ENCODE peak calls at places on chromosomes 5 and 9, in six cellular contexts. One of them, this sample, is unnamed.

GRCh38 chr9:97774657-97775056 is 77.5 kb upstream of the XPA start:
- DNase-seq in suprapubic skin: no peak
- DNase-seq in CD4-positive, alpha-beta T cell: no peak
- DNase-seq in thoracic aorta: no peak
- DNase-seq in mammary epithelial cell: no peak
- DNase-seq in AG04450: no peak
- DNase-seq in this sample: no peak

GRCh38 chr5:152593388-152593787 is 188.3 kb upstream of the NMUR2 start:
- DNase-seq in thoracic aorta: no peak
- DNase-seq in mammary epithelial cell: no peak
- DNase-seq in CD4-positive, alpha-beta T cell: no peak
- DNase-seq in suprapubic skin: no peak
- DNase-seq in AG04450: no peak
- DNase-seq in this sample: no peak

GRCh38 chr5:151663617-151664322 is 22.9 kb downstream of the SPARC start:
- DNase-seq in suprapubic skin: no peak
- DNase-seq in mammary epithelial cell: no peak
- DNase-seq in AG04450: no peak
- DNase-seq in thoracic aorta: no peak
- DNase-seq in CD4-positive, alpha-beta T cell: no peak
- DNase-seq in this sample: peak; percentile 20

GRCh38 chr5:55650391-55650790 is 61.7 kb downstream of the SLC38A9 start:
- DNase-seq in mammary epithelial cell: peak; percentile 42
- DNase-seq in thoracic aorta: no peak
- DNase-seq in CD4-positive, alpha-beta T cell: no peak
- DNase-seq in AG04450: no peak
- DNase-seq in suprapubic skin: no peak
- DNase-seq in this sample: no peak

GRCh38 chr5:43038523-43038989 is 1.6 kb downstream of the ANXA2R start:
- DNase-seq in mammary epithelial cell: no peak
- DNase-seq in suprapubic skin: no peak
- DNase-seq in AG04450: no peak
- DNase-seq in thoracic aorta: no peak
- DNase-seq in CD4-positive, alpha-beta T cell: no peak
- DNase-seq in this sample: no peak

GRCh38 chr5:53749611-53750010 is 189.2 kb downstream of the NDUFS4 start:
- DNase-seq in AG04450: no peak
- DNase-seq in suprapubic skin: no peak
- DNase-seq in mammary epithelial cell: no peak
- DNase-seq in thoracic aorta: no peak
- DNase-seq in CD4-positive, alpha-beta T cell: no peak
- DNase-seq in this sample: no peak

GRCh38 chr9:78267889-78268288 is 29.0 kb upstream of the PSAT1 start:
- DNase-seq in thoracic aorta: no peak
- DNase-seq in AG04450: no peak
- DNase-seq in mammary epithelial cell: no peak
- DNase-seq in CD4-positive, alpha-beta T cell: no peak
- DNase-seq in suprapubic skin: no peak
- DNase-seq in this sample: no peak

GRCh38 chr9:103913899-103914298 is 180.2 kb upstream of the SMC2 start:
- DNase-seq in thoracic aorta: no peak
- DNase-seq in mammary epithelial cell: peak; percentile 3
- DNase-seq in suprapubic skin: no peak
- DNase-seq in AG04450: no peak
- DNase-seq in CD4-positive, alpha-beta T cell: no peak
- DNase-seq in this sample: no peak

GRCh38 chr5:179599100-179599499 is 24.4 kb downstream of the HNRNPH1 start:
- DNase-seq in thoracic aorta: no peak
- DNase-seq in suprapubic skin: peak; percentile 66
- DNase-seq in mammary epithelial cell: no peak
- DNase-seq in CD4-positive, alpha-beta T cell: no peak
- DNase-seq in AG04450: no peak
- DNase-seq in this sample: no peak

GRCh38 chr5:95809414-95809960 is 13.0 kb downstream of the GLRX start:
- DNase-seq in AG04450: no peak
- DNase-seq in mammary epithelial cell: no peak
- DNase-seq in suprapubic skin: no peak
- DNase-seq in CD4-positive, alpha-beta T cell: no peak
- DNase-seq in thoracic aorta: no peak
- DNase-seq in this sample: no peak

GRCh38 chr5:95810305-95811125 is 12.0 kb downstream of the GLRX start:
- DNase-seq in AG04450: no peak
- DNase-seq in thoracic aorta: no peak
- DNase-seq in suprapubic skin: no peak
- DNase-seq in CD4-positive, alpha-beta T cell: no peak
- DNase-seq in mammary epithelial cell: no peak
- DNase-seq in this sample: no peak

GRCh38 chr5:95806687-95807086 is 15.8 kb downstream of the GLRX start:
- DNase-seq in CD4-positive, alpha-beta T cell: no peak
- DNase-seq in AG04450: no peak
- DNase-seq in suprapubic skin: no peak
- DNase-seq in mammary epithelial cell: no peak
- DNase-seq in thoracic aorta: no peak
- DNase-seq in this sample: no peak

GRCh38 chr5:95808013-95808685 is 14.4 kb downstream of the GLRX start:
- DNase-seq in suprapubic skin: no peak
- DNase-seq in thoracic aorta: no peak
- DNase-seq in mammary epithelial cell: no peak
- DNase-seq in AG04450: no peak
- DNase-seq in CD4-positive, alpha-beta T cell: no peak
- DNase-seq in this sample: no peak

GRCh38 chr5:95808686-95809413 is 13.7 kb downstream of the GLRX start:
- DNase-seq in suprapubic skin: peak; percentile 90
- DNase-seq in AG04450: no peak
- DNase-seq in mammary epithelial cell: no peak
- DNase-seq in thoracic aorta: peak; percentile 63
- DNase-seq in CD4-positive, alpha-beta T cell: peak; percentile 62
- DNase-seq in this sample: peak; percentile 52
- H3K27ac ChIP-seq in suprapubic skin: peak overlapping the region; percentile 39
- H3K27ac ChIP-seq in AG04450: peak overlapping the region; percentile 55
- H3K27ac ChIP-seq in mammary epithelial cell: no peak overlapping the region
- H3K27ac ChIP-seq in thoracic aorta: peak overlapping the region; percentile 75
- H3K27ac ChIP-seq in CD4-positive, alpha-beta T cell: peak overlapping the region; percentile 63
- H3K27ac ChIP-seq in this sample: no peak overlapping the region

GRCh38 chr5:91283326-91283725 is 99.8 kb downstream of the ARRDC3 start:
- DNase-seq in AG04450: no peak
- DNase-seq in CD4-positive, alpha-beta T cell: no peak
- DNase-seq in thoracic aorta: no peak
- DNase-seq in mammary epithelial cell: peak; percentile 28
- DNase-seq in suprapubic skin: no peak
- DNase-seq in this sample: no peak

GRCh38 chr5:91280062-91280941 is 102.8 kb downstream of the ARRDC3 start:
- DNase-seq in CD4-positive, alpha-beta T cell: peak; percentile 65
- DNase-seq in AG04450: peak; percentile 91
- DNase-seq in thoracic aorta: peak; percentile 81
- DNase-seq in mammary epithelial cell: peak; percentile 96
- DNase-seq in suprapubic skin: peak; percentile 95
- DNase-seq in this sample: peak; percentile 85

GRCh38 chr5:91281409-91281808 is 101.7 kb downstream of the ARRDC3 start:
- DNase-seq in suprapubic skin: no peak
- DNase-seq in mammary epithelial cell: peak; percentile 77
- DNase-seq in thoracic aorta: no peak
- DNase-seq in CD4-positive, alpha-beta T cell: no peak
- DNase-seq in AG04450: no peak
- DNase-seq in this sample: no peak

GRCh38 chr5:91282210-91282609 is 100.9 kb downstream of the ARRDC3 start:
- DNase-seq in AG04450: no peak
- DNase-seq in thoracic aorta: no peak
- DNase-seq in mammary epithelial cell: no peak
- DNase-seq in suprapubic skin: no peak
- DNase-seq in CD4-positive, alpha-beta T cell: no peak
- DNase-seq in this sample: no peak

GRCh38 chr5:91280942-91281269 is 102.2 kb downstream of the ARRDC3 start:
- DNase-seq in suprapubic skin: no peak
- DNase-seq in thoracic aorta: no peak
- DNase-seq in mammary epithelial cell: no peak
- DNase-seq in CD4-positive, alpha-beta T cell: no peak
- DNase-seq in AG04450: no peak
- DNase-seq in this sample: no peak
- H3K27ac ChIP-seq in suprapubic skin: peak overlapping the region; percentile 89
- H3K27ac ChIP-seq in thoracic aorta: peak overlapping the region; percentile 96
- H3K27ac ChIP-seq in mammary epithelial cell: peak overlapping the region; percentile 98
- H3K27ac ChIP-seq in CD4-positive, alpha-beta T cell: no peak overlapping the region
- H3K27ac ChIP-seq in AG04450: peak overlapping the region; percentile 94
- H3K27ac ChIP-seq in this sample: peak overlapping the region; percentile 83

DNA sequence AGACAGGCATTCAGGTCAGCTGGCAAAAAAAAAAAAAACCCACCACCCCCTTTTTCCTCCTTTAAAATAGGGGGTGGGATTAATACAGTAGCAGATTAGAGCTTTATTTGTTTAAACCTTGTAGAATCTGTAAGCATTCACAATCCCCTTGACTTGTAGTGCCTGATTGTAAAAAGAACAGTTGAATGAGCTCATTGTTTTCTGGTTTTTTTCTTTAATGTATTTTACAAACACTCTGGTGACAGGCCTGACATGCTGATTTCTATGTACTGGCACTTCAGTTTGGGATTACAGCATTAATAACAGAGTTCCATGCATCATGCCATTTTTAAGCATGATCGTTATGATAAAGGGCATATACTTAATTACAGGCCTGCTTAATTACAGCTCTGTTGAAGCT is 141.3 kb upstream of the LMX1B start:
- DNase-seq in mammary epithelial cell: no peak
- DNase-seq in thoracic aorta: no peak
- DNase-seq in suprapubic skin: no peak
- DNase-seq in CD4-positive, alpha-beta T cell: no peak
- DNase-seq in AG04450: no peak
- DNase-seq in this sample: no peak
- H3K27ac ChIP-seq in mammary epithelial cell: no peak overlapping the region
- H3K27ac ChIP-seq in thoracic aorta: no peak overlapping the region
- H3K27ac ChIP-seq in suprapubic skin: no peak overlapping the region
- H3K27ac ChIP-seq in CD4-positive, alpha-beta T cell: no peak overlapping the region
- H3K27ac ChIP-seq in AG04450: no peak overlapping the region
- H3K27ac ChIP-seq in this sample: peak overlapping the region; percentile 87

GRCh38 chr5:173498286-173498685 is 118.2 kb downstream of the BOD1 start:
- DNase-seq in thoracic aorta: no peak
- DNase-seq in CD4-positive, alpha-beta T cell: no peak
- DNase-seq in mammary epithelial cell: no peak
- DNase-seq in suprapubic skin: no peak
- DNase-seq in AG04450: no peak
- DNase-seq in this sample: no peak

GRCh38 chr5:173497685-173498084 is 118.8 kb downstream of the BOD1 start:
- DNase-seq in mammary epithelial cell: no peak
- DNase-seq in CD4-positive, alpha-beta T cell: no peak
- DNase-seq in thoracic aorta: no peak
- DNase-seq in suprapubic skin: no peak
- DNase-seq in AG04450: no peak
- DNase-seq in this sample: no peak

GRCh38 chr5:173499471-173500212 is 116.8 kb downstream of the BOD1 start:
- DNase-seq in mammary epithelial cell: no peak
- DNase-seq in AG04450: no peak
- DNase-seq in CD4-positive, alpha-beta T cell: no peak
- DNase-seq in suprapubic skin: no peak
- DNase-seq in thoracic aorta: no peak
- DNase-seq in this sample: no peak

GRCh38 chr5:173500213-173500560 is 116.3 kb downstream of the BOD1 start:
- DNase-seq in mammary epithelial cell: no peak
- DNase-seq in AG04450: no peak
- DNase-seq in suprapubic skin: no peak
- DNase-seq in CD4-positive, alpha-beta T cell: no peak
- DNase-seq in thoracic aorta: no peak
- DNase-seq in this sample: no peak

GRCh38 chr5:173498871-173499470 is 117.5 kb downstream of the BOD1 start:
- DNase-seq in AG04450: no peak
- DNase-seq in CD4-positive, alpha-beta T cell: no peak
- DNase-seq in suprapubic skin: no peak
- DNase-seq in mammary epithelial cell: no peak
- DNase-seq in thoracic aorta: no peak
- DNase-seq in this sample: no peak
- H3K27ac ChIP-seq in AG04450: peak overlapping the region; percentile 34
- H3K27ac ChIP-seq in CD4-positive, alpha-beta T cell: no peak overlapping the region
- H3K27ac ChIP-seq in suprapubic skin: peak overlapping the region; percentile 69
- H3K27ac ChIP-seq in mammary epithelial cell: no peak overlapping the region
- H3K27ac ChIP-seq in thoracic aorta: peak overlapping the region; percentile 53
- H3K27ac ChIP-seq in this sample: no peak overlapping the region